ENCODE peak calls at places on chromosomes 16 and 17, in six cellular contexts. S, W, Y, N, X and E are unnamed samples.

GRCh38 chr16:67447508-67448076 is 16.7 kb downstream of the HSD11B2 start:
- DNase-seq in S (peak; percentile 87), W (no peak), Y (peak; percentile 62), N (no peak), X (peak; percentile 42), E (peak; percentile 46)

GRCh38 chr17:7425756-7426155 is 340 bp downstream of the SPEM2 start:
- DNase-seq in S (no peak), W (no peak), Y (no peak), N (no peak), X (no peak), E (no peak)

GRCh38 chr16:88088161-88088581 is 136.9 kb downstream of the BANP start:
- DNase-seq in S (no peak), W (peak; percentile 4), Y (no peak), N (no peak), X (peak; percentile 42), E (no peak)

GRCh38 chr17:81245024-81245664 is 6.0 kb downstream of the NDUFAF8 start:
- DNase-seq in S (no peak), W (no peak), Y (no peak), N (no peak), X (peak; percentile 47), E (no peak)

GRCh38 chr16:81630632-81631026 is 148.5 kb upstream of the PLCG2 start:
- DNase-seq in S (no peak), W (peak; percentile 93), Y (no peak), N (no peak), X (no peak), E (no peak)

GRCh38 chr16:74253146-74253545 is 43.5 kb upstream of the PSMD7 start:
- DNase-seq in S (no peak), W (no peak), Y (no peak), N (no peak), X (no peak), E (no peak)

GRCh38 chr16:74936902-74937560 is 47.9 kb downstream of the WDR59 start:
- DNase-seq in S (peak; percentile 92), W (no peak), Y (no peak), N (no peak), X (peak; percentile 95), E (no peak)

GRCh38 chr17:6523330-6523729 is 33.0 kb downstream of the PITPNM3 start:
- DNase-seq in S (no peak), W (no peak), Y (no peak), N (no peak), X (peak; percentile 26), E (no peak)

GRCh38 chr16:75228143-75228976 is 9.6 kb downstream of the CTRB1 start:
- DNase-seq in S (no peak), W (no peak), Y (no peak), N (no peak), X (no peak), E (no peak)

DNA sequence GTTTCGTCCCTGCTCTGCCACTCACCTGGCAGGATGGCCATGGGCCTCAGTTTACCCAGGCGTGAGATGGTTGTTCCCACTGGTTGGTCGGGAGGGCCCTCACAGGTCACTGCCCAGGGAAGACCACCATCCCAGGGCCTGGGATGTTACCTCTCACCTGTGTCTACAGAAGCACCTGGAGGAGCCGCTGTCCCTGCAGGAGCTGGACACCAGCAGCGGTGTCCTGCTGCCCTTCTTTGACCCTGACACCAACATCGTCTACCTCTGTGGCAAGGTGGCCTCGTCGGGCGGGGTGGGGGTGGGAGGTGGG is 4.1 kb downstream of the CORO1A start:
- DNase-seq in S (no peak), W (no peak), Y (no peak), N (no peak), X (no peak), E (no peak)
- TF ChIP-seq CTCF in S (no peak), W (no peak), Y (no peak), N (no peak), X (no peak), E (no peak)

GRCh38 chr17:74962622-74963394 is 9.8 kb downstream of the HID1 start:
- DNase-seq in S (no peak), W (no peak), Y (no peak), N (no peak), X (no peak), E (no peak)

GRCh38 chr17:74961657-74962360 is 10.8 kb downstream of the HID1 start:
- DNase-seq in S (peak; percentile 89), W (peak; percentile 93), Y (peak; percentile 85), N (peak; percentile 76), X (peak; percentile 82), E (peak; percentile 71)

GRCh38 chr17:74964988-74965622 is 7.5 kb downstream of the HID1 start:
- DNase-seq in S (no peak), W (no peak), Y (no peak), N (no peak), X (no peak), E (no peak)

GRCh38 chr17:74964246-74964761 is 8.3 kb downstream of the HID1 start:
- DNase-seq in S (no peak), W (no peak), Y (no peak), N (no peak), X (no peak), E (no peak)

DNA sequence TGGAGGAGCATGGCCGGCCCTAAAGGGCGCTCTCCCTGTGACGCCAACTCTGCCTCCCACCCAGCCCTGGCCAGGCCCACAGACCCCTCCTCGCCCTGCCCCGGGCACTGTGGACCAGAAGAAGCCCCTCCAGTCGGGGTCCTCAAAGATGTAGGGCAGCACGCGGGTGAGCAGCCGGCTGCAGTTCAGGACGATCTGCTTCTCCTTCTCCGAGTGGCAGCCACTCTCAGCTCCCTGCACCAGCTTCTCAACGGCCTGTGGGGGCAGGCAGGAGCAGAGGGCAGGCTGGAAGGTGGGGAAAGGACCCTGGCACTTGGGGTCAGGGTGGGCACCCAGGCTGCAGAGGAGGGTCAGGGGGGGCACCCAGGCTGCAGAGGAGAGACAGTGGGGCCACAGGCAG is 8.9 kb downstream of the HID1 start:
- DNase-seq in S (no peak), W (peak; percentile 35), Y (no peak), N (no peak), X (no peak), E (no peak)
- TF ChIP-seq CTCF in S (peak; percentile 13), W (peak; percentile 34), Y (no peak), N (no peak), X (peak; percentile 10), E (no peak)

DNA sequence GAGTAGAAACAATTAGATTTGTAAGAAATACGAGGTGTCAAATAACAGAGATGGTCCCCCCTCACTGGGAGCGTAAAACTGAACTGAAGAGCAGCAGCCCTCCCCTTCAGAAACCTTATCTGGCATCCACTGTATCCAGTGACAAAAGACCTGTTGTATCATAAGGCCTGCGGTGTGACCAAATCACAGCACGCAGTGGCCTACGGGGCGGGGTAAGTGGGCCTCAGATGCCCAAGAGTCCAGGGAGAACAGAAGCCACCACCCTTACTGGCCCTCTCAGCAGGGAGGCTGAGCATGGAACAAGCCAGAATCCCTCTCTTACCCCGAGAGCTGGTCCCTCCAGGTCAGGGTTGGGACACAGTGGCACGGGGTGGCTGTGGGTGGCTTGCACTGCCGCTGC is 5.5 kb downstream of the JMJD6 start:
- DNase-seq in S (no peak), W (no peak), Y (no peak), N (no peak), X (no peak), E (no peak)
- TF ChIP-seq CTCF in S (no peak), W (no peak), Y (no peak), N (no peak), X (no peak), E (no peak)

GRCh38 chr17:17350491-17351355 is 47.5 kb downstream of the NT5M start:
- DNase-seq in S (no peak), W (peak; percentile 38), Y (no peak), N (no peak), X (peak; percentile 54), E (no peak)
- TF ChIP-seq CTCF in S (no peak), W (no peak), Y (no peak), N (no peak), X (no peak), E (no peak)

DNA sequence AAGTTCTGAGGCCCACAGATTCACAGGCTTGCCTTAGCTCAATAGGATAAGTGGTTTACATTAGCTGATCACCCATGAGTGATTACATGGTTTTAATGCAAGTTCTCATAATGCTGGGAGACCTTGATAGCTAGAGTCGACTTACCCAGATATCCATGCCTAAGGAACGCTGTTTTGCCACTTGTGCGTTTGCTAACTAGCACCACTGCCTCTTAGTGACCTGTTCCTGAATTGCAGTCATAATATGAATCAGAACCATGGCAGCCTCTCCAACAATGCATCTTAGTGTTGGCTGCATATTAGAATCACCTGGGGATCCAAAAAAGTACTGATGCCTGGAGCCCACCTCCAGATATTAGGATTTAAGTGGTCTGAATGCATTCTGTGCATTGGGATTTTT is 251.1 kb upstream of the CDH5 start:
- DNase-seq in S (no peak), W (no peak), Y (no peak), N (no peak), X (no peak), E (no peak)
- TF ChIP-seq CTCF in S (peak; percentile 9), W (peak; percentile 31), Y (no peak), N (no peak), X (no peak), E (no peak)

DNA sequence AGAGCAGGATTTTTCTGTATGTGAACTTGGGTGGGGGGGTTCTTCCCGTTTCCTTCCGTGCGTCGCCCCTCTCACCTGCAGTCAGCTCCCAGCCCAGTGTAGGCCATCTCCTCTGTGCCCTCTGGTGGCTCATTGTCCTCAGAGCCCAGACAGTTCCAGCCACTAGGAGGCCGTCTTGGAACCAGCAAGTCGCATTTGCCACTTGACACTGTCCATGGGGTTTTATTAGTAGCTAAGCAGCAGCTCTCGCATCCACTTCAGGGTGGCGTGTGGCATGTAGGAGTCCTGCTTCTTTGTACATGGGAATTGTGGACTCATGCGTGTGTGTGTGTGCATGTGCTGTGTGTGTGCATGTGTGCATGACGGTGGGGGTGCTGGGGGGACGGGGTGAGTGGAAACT is 74.0 kb downstream of the SEC14L1 start:
- DNase-seq in S (peak; percentile 50), W (peak; percentile 70), Y (no peak), N (no peak), X (peak; percentile 31), E (no peak)
- TF ChIP-seq CTCF in S (peak; percentile 66), W (peak; percentile 66), Y (no peak), N (no peak), X (peak; percentile 58), E (no peak)

DNA sequence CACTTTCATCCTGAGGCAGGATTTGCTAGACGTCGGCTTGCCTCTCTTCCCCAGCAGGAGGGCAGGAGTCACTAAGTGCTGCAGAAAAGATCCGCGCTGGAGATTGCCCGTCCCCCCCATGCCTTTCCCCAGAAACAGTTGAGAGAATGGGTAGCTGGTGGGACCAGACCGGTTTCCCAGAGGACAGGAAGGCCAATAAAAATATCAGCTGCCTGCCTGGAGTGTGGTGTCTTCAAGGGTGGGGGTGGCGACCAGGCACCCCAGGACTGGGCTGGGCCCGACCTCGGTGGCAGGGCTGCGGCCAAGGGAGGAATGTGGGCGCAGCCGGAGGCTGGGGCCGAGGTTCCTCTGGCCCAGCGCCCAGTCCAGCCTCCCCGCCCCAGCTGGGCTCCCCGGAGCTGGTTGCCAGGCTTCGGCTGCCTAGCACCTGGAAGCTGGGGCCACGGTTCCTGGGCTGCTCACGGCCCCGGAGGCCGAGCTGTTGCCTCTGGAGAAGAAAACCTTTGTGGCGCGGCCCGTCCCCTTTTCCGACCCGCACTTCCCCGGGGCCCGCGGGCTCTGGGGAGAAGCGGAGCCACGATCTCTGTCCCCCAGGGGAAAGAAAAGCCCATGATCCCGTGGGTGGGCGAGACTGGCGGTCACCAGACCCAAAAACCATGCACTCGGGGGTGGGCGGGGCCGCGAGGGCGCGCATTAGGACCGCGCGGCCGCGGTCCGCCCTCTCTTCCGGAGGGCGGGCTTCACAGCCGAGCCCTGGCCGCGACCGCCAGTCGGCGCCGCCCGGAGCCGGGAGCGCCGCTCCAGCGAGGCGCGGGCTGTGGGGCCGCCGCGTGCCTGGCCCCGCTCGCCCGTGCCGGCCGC is at the start of gene TRAF4:
- DNase-seq in S (peak; percentile 91), W (peak; percentile 96), Y (peak; percentile 79), N (peak; percentile 74), X (peak; percentile 84), E (peak; percentile 87)
- TF ChIP-seq CTCF in S (peak; percentile 12), W (no peak), Y (no peak), N (no peak), X (peak; percentile 39), E (no peak)